ENCODE peak calls at places on chromosome 11, in four cellular contexts. One of them, this sample, is unnamed.

GRCh38 chr11:36540998-36541397 is 26.8 kb upstream of the RAG1 start:
- DNase-seq in heart left ventricle: peak
- DNase-seq in colonic mucosa: peak
- DNase-seq in CD4-positive, alpha-beta T cell: no peak
- DNase-seq in this sample: peak

GRCh38 chr11:7571640-7572000 is 57.8 kb downstream of the PPFIBP2 start:
- DNase-seq in heart left ventricle: peak
- DNase-seq in colonic mucosa: peak
- DNase-seq in CD4-positive, alpha-beta T cell: no peak
- DNase-seq in this sample: peak

GRCh38 chr11:3865388-3866193 is 10.1 kb downstream of the STIM1 start:
- DNase-seq in heart left ventricle: no peak
- DNase-seq in colonic mucosa: no peak
- DNase-seq in CD4-positive, alpha-beta T cell: no peak
- DNase-seq in this sample: no peak

GRCh38 chr11:70483077-70483861 is 84.9 kb downstream of the CTTN start:
- DNase-seq in heart left ventricle: peak
- DNase-seq in colonic mucosa: no peak
- DNase-seq in CD4-positive, alpha-beta T cell: no peak
- DNase-seq in this sample: no peak

GRCh38 chr11:132874638-132875037 is 657.7 kb downstream of the OPCML start:
- DNase-seq in heart left ventricle: no peak
- DNase-seq in colonic mucosa: no peak
- DNase-seq in CD4-positive, alpha-beta T cell: no peak
- DNase-seq in this sample: no peak

GRCh38 chr11:95296165-95296564 is 65.2 kb upstream of the SESN3 start:
- DNase-seq in heart left ventricle: no peak
- DNase-seq in colonic mucosa: no peak
- DNase-seq in CD4-positive, alpha-beta T cell: no peak
- DNase-seq in this sample: no peak

GRCh38 chr11:33116535-33116934 is 44.7 kb downstream of the CSTF3 start:
- DNase-seq in heart left ventricle: no peak
- DNase-seq in colonic mucosa: no peak
- DNase-seq in CD4-positive, alpha-beta T cell: no peak
- DNase-seq in this sample: no peak

GRCh38 chr11:18379201-18379600 is 15.2 kb upstream of the LDHA start:
- DNase-seq in heart left ventricle: no peak
- DNase-seq in colonic mucosa: no peak
- DNase-seq in CD4-positive, alpha-beta T cell: no peak
- DNase-seq in this sample: no peak

GRCh38 chr11:119375629-119376196 is 5.8 kb downstream of the USP2 start:
- DNase-seq in heart left ventricle: peak
- DNase-seq in colonic mucosa: peak
- DNase-seq in CD4-positive, alpha-beta T cell: no peak
- DNase-seq in this sample: peak

GRCh38 chr11:70707821-70708220 is 309.5 kb downstream of the CTTN start:
- DNase-seq in heart left ventricle: no peak
- DNase-seq in colonic mucosa: no peak
- DNase-seq in CD4-positive, alpha-beta T cell: no peak
- DNase-seq in this sample: no peak

GRCh38 chr11:33515347-33515746 is 185.3 kb downstream of the C11orf91 start:
- DNase-seq in heart left ventricle: peak
- DNase-seq in colonic mucosa: no peak
- DNase-seq in CD4-positive, alpha-beta T cell: no peak
- DNase-seq in this sample: no peak

GRCh38 chr11:120061761-120062560 is 76.0 kb downstream of the TRIM29 start:
- DNase-seq in heart left ventricle: no peak
- DNase-seq in colonic mucosa: no peak
- DNase-seq in CD4-positive, alpha-beta T cell: no peak
- DNase-seq in this sample: no peak

GRCh38 chr11:63858628-63859550 is 20.0 kb downstream of the MARK2 start:
- DNase-seq in heart left ventricle: no peak
- DNase-seq in colonic mucosa: peak
- DNase-seq in CD4-positive, alpha-beta T cell: no peak
- DNase-seq in this sample: no peak

GRCh38 chr11:67631427-67631826 is 1.7 kb upstream of the NUDT8 start:
- DNase-seq in heart left ventricle: no peak
- DNase-seq in colonic mucosa: peak
- DNase-seq in CD4-positive, alpha-beta T cell: no peak
- DNase-seq in this sample: no peak

GRCh38 chr11:67631853-67632174 is 2.1 kb upstream of the NUDT8 start:
- DNase-seq in heart left ventricle: no peak
- DNase-seq in colonic mucosa: no peak
- DNase-seq in CD4-positive, alpha-beta T cell: no peak
- DNase-seq in this sample: no peak

GRCh38 chr11:67629386-67630229 is at the start of gene NUDT8:
- DNase-seq in heart left ventricle: peak
- DNase-seq in colonic mucosa: peak
- DNase-seq in CD4-positive, alpha-beta T cell: peak
- DNase-seq in this sample: peak

GRCh38 chr11:67630230-67630942 is 649 bp upstream of the NUDT8 start:
- DNase-seq in heart left ventricle: peak
- DNase-seq in colonic mucosa: peak
- DNase-seq in CD4-positive, alpha-beta T cell: peak
- DNase-seq in this sample: peak

GRCh38 chr11:67630943-67631331 is 1.2 kb upstream of the NUDT8 start:
- DNase-seq in heart left ventricle: no peak
- DNase-seq in colonic mucosa: no peak
- DNase-seq in CD4-positive, alpha-beta T cell: no peak
- DNase-seq in this sample: no peak
- H3K27ac ChIP-seq in heart left ventricle: peak
- H3K27ac ChIP-seq in colonic mucosa: peak
- H3K27ac ChIP-seq in CD4-positive, alpha-beta T cell: peak
- H3K27ac ChIP-seq in this sample: peak

GRCh38 chr11:131465746-131466145 is 95.3 kb downstream of the NTM start:
- DNase-seq in heart left ventricle: no peak
- DNase-seq in colonic mucosa: no peak
- DNase-seq in CD4-positive, alpha-beta T cell: no peak
- DNase-seq in this sample: no peak

GRCh38 chr11:131463609-131464008 is 93.2 kb downstream of the NTM start:
- DNase-seq in heart left ventricle: no peak
- DNase-seq in colonic mucosa: no peak
- DNase-seq in CD4-positive, alpha-beta T cell: no peak
- DNase-seq in this sample: no peak

GRCh38 chr11:131464481-131464880 is 94.1 kb downstream of the NTM start:
- DNase-seq in heart left ventricle: no peak
- DNase-seq in colonic mucosa: no peak
- DNase-seq in CD4-positive, alpha-beta T cell: no peak
- DNase-seq in this sample: no peak

GRCh38 chr11:131464024-131464423 is 93.6 kb downstream of the NTM start:
- DNase-seq in heart left ventricle: no peak
- DNase-seq in colonic mucosa: no peak
- DNase-seq in CD4-positive, alpha-beta T cell: no peak
- DNase-seq in this sample: no peak

GRCh38 chr11:131465056-131465455 is 94.6 kb downstream of the NTM start:
- DNase-seq in heart left ventricle: no peak
- DNase-seq in colonic mucosa: no peak
- DNase-seq in CD4-positive, alpha-beta T cell: no peak
- DNase-seq in this sample: no peak
- H3K27ac ChIP-seq in heart left ventricle: no peak
- H3K27ac ChIP-seq in colonic mucosa: no peak
- H3K27ac ChIP-seq in CD4-positive, alpha-beta T cell: no peak
- H3K27ac ChIP-seq in this sample: no peak

GRCh38 chr11:35364101-35364780 is 55.1 kb downstream of the SLC1A2 start:
- DNase-seq in heart left ventricle: peak
- DNase-seq in colonic mucosa: peak
- DNase-seq in CD4-positive, alpha-beta T cell: no peak
- DNase-seq in this sample: peak
- H3K27ac ChIP-seq in heart left ventricle: peak
- H3K27ac ChIP-seq in colonic mucosa: no peak
- H3K27ac ChIP-seq in CD4-positive, alpha-beta T cell: no peak
- H3K27ac ChIP-seq in this sample: peak

DNA sequence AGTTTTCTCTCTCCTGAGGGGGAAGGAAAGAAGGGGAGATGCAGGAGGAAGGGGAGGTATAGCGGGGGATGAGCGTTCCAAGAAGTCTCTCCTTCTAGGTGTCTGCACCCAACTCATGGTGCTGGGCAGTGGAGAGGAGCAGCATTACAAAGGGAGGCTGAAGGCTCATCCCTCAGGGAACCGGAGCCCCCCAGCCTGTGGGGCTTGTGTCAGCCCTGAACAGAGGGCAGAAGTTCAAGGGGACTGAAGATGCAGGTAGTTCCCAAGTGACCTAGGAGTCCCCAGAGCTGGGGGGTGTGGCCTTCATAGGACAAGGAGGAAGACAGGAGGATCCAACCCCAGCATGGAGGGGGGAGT is 1.8 kb downstream of the C11orf68 start:
- DNase-seq in heart left ventricle: no peak
- DNase-seq in colonic mucosa: no peak
- DNase-seq in CD4-positive, alpha-beta T cell: no peak
- DNase-seq in this sample: no peak
- H3K27ac ChIP-seq in heart left ventricle: peak
- H3K27ac ChIP-seq in colonic mucosa: peak
- H3K27ac ChIP-seq in CD4-positive, alpha-beta T cell: no peak
- H3K27ac ChIP-seq in this sample: no peak

DNA sequence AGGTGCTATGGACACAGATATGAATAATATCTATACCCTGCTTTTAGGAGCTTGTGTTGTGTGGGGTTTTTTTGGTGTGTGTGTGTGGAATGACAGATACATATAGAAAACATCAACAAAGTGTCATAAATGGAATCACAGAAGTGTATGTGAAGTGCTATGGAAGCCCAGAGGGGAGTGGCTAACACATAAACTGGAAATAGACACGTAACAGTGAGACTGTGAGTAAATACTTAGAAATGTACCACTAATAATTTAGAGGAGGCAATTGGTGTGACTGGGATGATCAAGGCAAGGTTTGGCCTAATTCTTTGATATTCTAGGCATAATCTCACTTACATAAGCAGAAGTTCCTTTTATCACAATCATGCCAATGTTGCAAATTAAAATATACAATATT is 169.3 kb upstream of the TENM4 start:
- DNase-seq in heart left ventricle: no peak
- DNase-seq in colonic mucosa: no peak
- DNase-seq in CD4-positive, alpha-beta T cell: no peak
- DNase-seq in this sample: no peak
- H3K27ac ChIP-seq in heart left ventricle: no peak
- H3K27ac ChIP-seq in colonic mucosa: no peak
- H3K27ac ChIP-seq in CD4-positive, alpha-beta T cell: no peak
- H3K27ac ChIP-seq in this sample: no peak